ENCODE peak calls at places on chromosomes 7 and 10, in six cellular contexts. Z is PC-3, L is MM.1S, H is GM23338, U is GM23248, A is PC-9. I is an unnamed sample.

GRCh38 chr7:138756591-138757222 is 41.1 kb upstream of the TMEM213 start:
- DNase-seq in H (no peak), U (peak; percentile 14), A (peak; percentile 83), Z (peak; percentile 79), L (no peak), I (no peak)

GRCh38 chr10:43265799-43266721 is 805 bp downstream of the RASGEF1A start:
- DNase-seq in U (peak; percentile 11), A (peak; percentile 48), Z (peak; percentile 57), L (no peak), H (peak; percentile 68), I (peak; percentile 59)

GRCh38 chr10:49115015-49115795 is at the start of gene VSTM4:
- DNase-seq in Z (no peak), L (no peak), U (peak; percentile 78), H (peak; percentile 61), A (no peak), I (peak; percentile 82)

GRCh38 chr7:38584443-38585210 is 46.5 kb downstream of the AMPH start:
- DNase-seq in Z (peak; percentile 26), U (peak; percentile 87), L (no peak), A (no peak), H (no peak), I (no peak)

GRCh38 chr10:29533696-29534285 is 101.0 kb downstream of the SVIL start:
- DNase-seq in L (no peak), Z (no peak), H (no peak), U (peak; percentile 54), A (no peak), I (no peak)

GRCh38 chr7:73721237-73721848 is 1.9 kb upstream of the STX1A start:
- DNase-seq in U (peak; percentile 29), Z (peak; percentile 76), A (no peak), H (no peak), L (no peak), I (no peak)

GRCh38 chr7:97418312-97418711 is 300.8 kb downstream of the SDHAF3 start:
- DNase-seq in H (peak; percentile 45), U (no peak), A (no peak), L (no peak), Z (no peak), I (peak; percentile 25)

GRCh38 chr10:114087255-114087654 is 43.6 kb downstream of the ADRB1 start:
- DNase-seq in Z (no peak), A (no peak), U (no peak), L (no peak), H (peak; percentile 34), I (no peak)

GRCh38 chr7:741850-742249 is 14.8 kb upstream of the PRKAR1B start:
- DNase-seq in L (no peak), Z (no peak), A (no peak), H (no peak), U (no peak), I (no peak)

GRCh38 chr7:7596156-7596555 is 29.5 kb downstream of the MIOS start:
- DNase-seq in A (no peak), Z (no peak), U (no peak), H (no peak), L (no peak), I (no peak)

GRCh38 chr7:14841850-14842249 is 60.7 kb downstream of the DGKB start:
- DNase-seq in U (peak; percentile 61), L (no peak), H (no peak), Z (peak; percentile 63), A (no peak), I (no peak)

GRCh38 chr7:3888096-3888495 is 587.0 kb downstream of the SDK1 start:
- DNase-seq in U (no peak), H (no peak), A (no peak), L (no peak), Z (no peak), I (no peak)

GRCh38 chr7:143490719-143491306 is 13.1 kb downstream of the TAS2R41 start:
- DNase-seq in H (peak; percentile 66), L (no peak), U (peak; percentile 58), Z (peak; percentile 39), A (no peak), I (peak; percentile 28)

GRCh38 chr7:16318989-16319915 is 102.1 kb downstream of the CRPPA start:
- DNase-seq in U (peak; percentile 21), A (peak; percentile 98), L (no peak), H (no peak), Z (peak; percentile 82), I (no peak)

GRCh38 chr7:81937091-81937490 is 167.2 kb upstream of the HGF start:
- DNase-seq in U (peak; percentile 23), Z (no peak), L (no peak), A (no peak), H (no peak), I (no peak)

GRCh38 chr10:109978481-109978880 is 29.3 kb upstream of the ADD3 start:
- DNase-seq in L (peak; percentile 44), U (peak; percentile 82), A (no peak), H (peak; percentile 79), Z (peak; percentile 48), I (peak; percentile 41)

GRCh38 chr10:120420421-120420820 is 36.6 kb upstream of the PLPP4 start:
- DNase-seq in A (no peak), L (no peak), Z (no peak), U (no peak), H (no peak), I (no peak)

GRCh38 chr7:108014200-108014599 is 11.2 kb upstream of the LAMB1 start:
- DNase-seq in A (no peak), Z (no peak), H (no peak), L (no peak), U (no peak), I (no peak)

GRCh38 chr7:101857358-101857794 is 40.0 kb downstream of the CUX1 start:
- DNase-seq in H (no peak), Z (no peak), A (no peak), L (no peak), U (no peak), I (no peak)
- H3F3A ChIP-seq in H (peaks cover 14% of the 10 kb centered on the region), Z (no peaks in the 10 kb centered on the region), A (peaks cover 20% of the 10 kb centered on the region), L (peaks cover 32% of the 10 kb centered on the region), U (peaks cover 14% of the 10 kb centered on the region), I (no peaks in the 10 kb centered on the region)

GRCh38 chr10:93071674-93072224 is 1.9 kb upstream of the CYP26A1 start:
- DNase-seq in U (peak; percentile 49), Z (peak; percentile 64), L (peak; percentile 55), H (peak; percentile 86), A (peak; percentile 74), I (peak; percentile 90)

GRCh38 chr10:93074137-93074596 is 474 bp downstream of the CYP26A1 start:
- DNase-seq in Z (peak; percentile 18), U (peak; percentile 22), H (peak; percentile 71), L (no peak), A (no peak), I (peak; percentile 73)

GRCh38 chr10:93072225-93072712 is 1.4 kb upstream of the CYP26A1 start:
- DNase-seq in L (peak; percentile 94), Z (peak; percentile 21), U (peak; percentile 18), H (peak; percentile 51), A (no peak), I (no peak)

GRCh38 chr10:93073539-93074136 is at the start of gene CYP26A1:
- DNase-seq in L (peak; percentile 77), U (peak; percentile 22), A (no peak), H (peak; percentile 92), Z (peak; percentile 3), I (peak; percentile 70)

GRCh38 chr10:93072713-93073538 is 767 bp upstream of the CYP26A1 start:
- DNase-seq in U (peak; percentile 12), H (peak; percentile 38), L (peak; percentile 16), Z (no peak), A (no peak), I (peak; percentile 24)
- TF ChIP-seq EZH2 in U (peak; percentile 68), H (peak; percentile 68), L (no peak), Z (no peak), A (no peak), I (peak; percentile 82)

GRCh38 chr7:93949468-93949867 is 27.9 kb downstream of the GNG11 start:
- DNase-seq in L (no peak), A (no peak), Z (peak; percentile 35), U (peak; percentile 94), H (no peak), I (no peak)
- H2AFZ ChIP-seq in L (no peak overlapping the region), A (no peak overlapping the region), Z (no peak overlapping the region), U (peak overlapping the region; percentile 13), H (no peak overlapping the region), I (no peak overlapping the region)

GRCh38 chr10:11397980-11398580 is 213.4 kb downstream of the USP6NL start:
- DNase-seq in A (no peak), L (no peak), H (no peak), Z (no peak), U (peak; percentile 48), I (no peak)

GRCh38 chr10:11401314-11402222 is 209.9 kb downstream of the USP6NL start:
- DNase-seq in L (no peak), A (no peak), H (no peak), U (no peak), Z (no peak), I (peak; percentile 55)

GRCh38 chr10:11403116-11403515 is 208.3 kb downstream of the USP6NL start:
- DNase-seq in U (no peak), A (no peak), Z (no peak), H (no peak), L (no peak), I (no peak)

GRCh38 chr10:11404931-11405330 is 206.5 kb downstream of the USP6NL start:
- DNase-seq in Z (no peak), L (no peak), U (no peak), A (no peak), H (no peak), I (no peak)

GRCh38 chr10:11402392-11402791 is 209.1 kb downstream of the USP6NL start:
- DNase-seq in U (no peak), A (no peak), L (no peak), H (no peak), Z (no peak), I (no peak)
- H3F3A ChIP-seq in U (no peaks in the 10 kb centered on the region), A (no peaks in the 10 kb centered on the region), L (no peaks in the 10 kb centered on the region), H (no peaks in the 10 kb centered on the region), Z (no peaks in the 10 kb centered on the region), I (peaks cover 19% of the 10 kb centered on the region)

GRCh38 chr7:12235970-12236369 is 24.9 kb downstream of the TMEM106B start:
- DNase-seq in H (no peak), Z (no peak), U (no peak), L (no peak), A (no peak), I (no peak)

GRCh38 chr7:12237007-12237406 is 25.9 kb downstream of the TMEM106B start:
- DNase-seq in H (no peak), A (no peak), Z (no peak), L (no peak), U (no peak), I (no peak)

GRCh38 chr7:12231097-12231496 is 20.0 kb downstream of the TMEM106B start:
- DNase-seq in U (no peak), L (no peak), H (no peak), A (no peak), Z (no peak), I (no peak)

GRCh38 chr7:12234334-12234733 is 23.2 kb downstream of the TMEM106B start:
- DNase-seq in L (no peak), U (no peak), Z (no peak), H (no peak), A (no peak), I (no peak)

DNA sequence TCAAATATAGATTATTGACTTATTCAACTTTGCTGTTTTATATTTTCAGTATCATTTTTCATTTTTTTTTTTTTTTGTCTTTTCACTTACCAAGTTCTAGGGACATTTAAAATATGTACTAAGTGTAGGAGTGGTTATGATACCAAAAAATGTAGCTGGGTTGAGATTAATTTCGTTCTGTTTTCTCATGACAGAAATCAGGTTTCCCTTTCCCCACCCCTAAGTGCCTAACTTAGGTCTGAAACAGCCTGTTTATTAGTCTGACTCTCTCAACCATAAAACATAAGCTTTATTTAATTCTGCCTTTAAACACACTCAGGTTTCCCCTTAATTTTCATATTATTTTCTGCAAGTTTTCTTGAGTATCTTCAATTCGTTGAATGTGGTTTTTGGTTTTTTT is 22.1 kb downstream of the TMEM106B start:
- DNase-seq in L (no peak), U (no peak), Z (no peak), A (no peak), H (no peak), I (no peak)
- TF ChIP-seq EZH2 in L (no peak), U (no peak), Z (no peak), A (no peak), H (no peak), I (no peak)

GRCh38 chr10:6062101-6062771 is at the start of gene IL2RA:
- DNase-seq in Z (no peak), L (no peak), U (no peak), H (no peak), A (no peak), I (no peak)
- H2AFZ ChIP-seq in Z (no peak within 1 kb of the TSS), L (no peak within 1 kb of the TSS), U (no peak within 1 kb of the TSS), H (peak within 1 kb of the TSS; percentile 86), A (no peak within 1 kb of the TSS), I (no peak within 1 kb of the TSS)

I was measured in neural progenitor cell.